ENCODE peak calls at places on chromosomes 4 and X, in ten cellular contexts. One of them, this sample, is unnamed.
A peak's percentile ranks its signal among the peaks of the same experiment; 100 is the strongest.

GRCh38 chr4:83267121-83267834 is 17.3 kb downstream of the COQ2 start:
- DNase-seq in left colon: no peak
- DNase-seq in COLO829: no peak
- DNase-seq in T-cell: no peak
- DNase-seq in transverse colon: no peak
- DNase-seq in GM19239: no peak
- DNase-seq in RCC 7860: peak; percentile 57
- DNase-seq in body of pancreas: no peak
- DNase-seq in iPS-NIHi11: no peak
- DNase-seq in activated CD8-positive, alpha-beta memory T cell treated with anti-CD3 and anti-CD28 coated beads, Interleukin-2, amount 50 U/mL, for 48 hours: no peak
- DNase-seq in this sample: peak; percentile 87

GRCh38 chr4:141548791-141549190 is 87.6 kb upstream of the IL15 start:
- DNase-seq in activated CD8-positive, alpha-beta memory T cell treated with anti-CD3 and anti-CD28 coated beads, Interleukin-2, amount 50 U/mL, for 48 hours: no peak
- DNase-seq in iPS-NIHi11: no peak
- DNase-seq in RCC 7860: no peak
- DNase-seq in body of pancreas: no peak
- DNase-seq in T-cell: no peak
- DNase-seq in transverse colon: no peak
- DNase-seq in left colon: no peak
- DNase-seq in COLO829: no peak
- DNase-seq in GM19239: no peak
- DNase-seq in this sample: no peak

GRCh38 chrX:138929905-138930304 is 218.4 kb upstream of the FGF13 start:
- DNase-seq in iPS-NIHi11: no peak
- DNase-seq in COLO829: no peak
- DNase-seq in transverse colon: no peak
- DNase-seq in activated CD8-positive, alpha-beta memory T cell treated with anti-CD3 and anti-CD28 coated beads, Interleukin-2, amount 50 U/mL, for 48 hours: no peak
- DNase-seq in GM19239: no peak
- DNase-seq in T-cell: no peak
- DNase-seq in left colon: no peak
- DNase-seq in RCC 7860: no peak
- DNase-seq in body of pancreas: no peak
- DNase-seq in this sample: no peak

GRCh38 chr4:177315767-177316490 is 6.3 kb downstream of the NEIL3 start:
- DNase-seq in transverse colon: no peak
- DNase-seq in COLO829: no peak
- DNase-seq in GM19239: no peak
- DNase-seq in iPS-NIHi11: no peak
- DNase-seq in body of pancreas: no peak
- DNase-seq in activated CD8-positive, alpha-beta memory T cell treated with anti-CD3 and anti-CD28 coated beads, Interleukin-2, amount 50 U/mL, for 48 hours: no peak
- DNase-seq in T-cell: no peak
- DNase-seq in left colon: no peak
- DNase-seq in RCC 7860: no peak
- DNase-seq in this sample: no peak

GRCh38 chr4:2337131-2337723 is 75.3 kb upstream of the MXD4 start:
- DNase-seq in RCC 7860: no peak
- DNase-seq in left colon: no peak
- DNase-seq in activated CD8-positive, alpha-beta memory T cell treated with anti-CD3 and anti-CD28 coated beads, Interleukin-2, amount 50 U/mL, for 48 hours: peak; percentile 37
- DNase-seq in transverse colon: no peak
- DNase-seq in iPS-NIHi11: no peak
- DNase-seq in body of pancreas: no peak
- DNase-seq in GM19239: no peak
- DNase-seq in COLO829: no peak
- DNase-seq in T-cell: no peak
- DNase-seq in this sample: no peak

GRCh38 chr4:76539979-76540378 is 105.0 kb downstream of the SHROOM3 start:
- DNase-seq in body of pancreas: no peak
- DNase-seq in COLO829: no peak
- DNase-seq in left colon: no peak
- DNase-seq in T-cell: no peak
- DNase-seq in iPS-NIHi11: peak; percentile 33
- DNase-seq in transverse colon: no peak
- DNase-seq in activated CD8-positive, alpha-beta memory T cell treated with anti-CD3 and anti-CD28 coated beads, Interleukin-2, amount 50 U/mL, for 48 hours: no peak
- DNase-seq in RCC 7860: peak; percentile 52
- DNase-seq in GM19239: no peak
- DNase-seq in this sample: peak; percentile 86

GRCh38 chr4:80197601-80198444 is 520 bp downstream of the PRDM8 start:
- DNase-seq in RCC 7860: no peak
- DNase-seq in iPS-NIHi11: peak; percentile 60
- DNase-seq in body of pancreas: no peak
- DNase-seq in left colon: no peak
- DNase-seq in GM19239: no peak
- DNase-seq in transverse colon: no peak
- DNase-seq in COLO829: no peak
- DNase-seq in T-cell: no peak
- DNase-seq in activated CD8-positive, alpha-beta memory T cell treated with anti-CD3 and anti-CD28 coated beads, Interleukin-2, amount 50 U/mL, for 48 hours: no peak
- DNase-seq in this sample: peak; percentile 56

GRCh38 chr4:5940470-5941203 is 47.8 kb upstream of the CRMP1 start:
- DNase-seq in T-cell: no peak
- DNase-seq in body of pancreas: no peak
- DNase-seq in iPS-NIHi11: peak; percentile 58
- DNase-seq in RCC 7860: no peak
- DNase-seq in GM19239: no peak
- DNase-seq in COLO829: no peak
- DNase-seq in left colon: no peak
- DNase-seq in transverse colon: no peak
- DNase-seq in activated CD8-positive, alpha-beta memory T cell treated with anti-CD3 and anti-CD28 coated beads, Interleukin-2, amount 50 U/mL, for 48 hours: no peak
- DNase-seq in this sample: peak; percentile 25

GRCh38 chrX:120664081-120664480 is 34.2 kb upstream of the C1GALT1C1 start:
- DNase-seq in GM19239: no peak
- DNase-seq in RCC 7860: no peak
- DNase-seq in iPS-NIHi11: no peak
- DNase-seq in transverse colon: no peak
- DNase-seq in COLO829: no peak
- DNase-seq in body of pancreas: no peak
- DNase-seq in activated CD8-positive, alpha-beta memory T cell treated with anti-CD3 and anti-CD28 coated beads, Interleukin-2, amount 50 U/mL, for 48 hours: no peak
- DNase-seq in left colon: no peak
- DNase-seq in T-cell: no peak
- DNase-seq in this sample: no peak

GRCh38 chrX:15855562-15856256 is 1.1 kb upstream of the AP1S2 start:
- DNase-seq in GM19239: no peak
- DNase-seq in activated CD8-positive, alpha-beta memory T cell treated with anti-CD3 and anti-CD28 coated beads, Interleukin-2, amount 50 U/mL, for 48 hours: no peak
- DNase-seq in transverse colon: no peak
- DNase-seq in RCC 7860: no peak
- DNase-seq in body of pancreas: no peak
- DNase-seq in left colon: no peak
- DNase-seq in iPS-NIHi11: no peak
- DNase-seq in COLO829: no peak
- DNase-seq in T-cell: no peak
- DNase-seq in this sample: no peak

GRCh38 chrX:140467211-140467610 is 37.7 kb downstream of the SOX3 start:
- DNase-seq in T-cell: no peak
- DNase-seq in GM19239: no peak
- DNase-seq in body of pancreas: no peak
- DNase-seq in COLO829: no peak
- DNase-seq in activated CD8-positive, alpha-beta memory T cell treated with anti-CD3 and anti-CD28 coated beads, Interleukin-2, amount 50 U/mL, for 48 hours: no peak
- DNase-seq in transverse colon: no peak
- DNase-seq in iPS-NIHi11: no peak
- DNase-seq in left colon: no peak
- DNase-seq in RCC 7860: no peak
- DNase-seq in this sample: peak; percentile 65

GRCh38 chr4:173525118-173526033 is 4.7 kb downstream of the HAND2 start:
- DNase-seq in activated CD8-positive, alpha-beta memory T cell treated with anti-CD3 and anti-CD28 coated beads, Interleukin-2, amount 50 U/mL, for 48 hours: no peak
- DNase-seq in RCC 7860: no peak
- DNase-seq in GM19239: no peak
- DNase-seq in transverse colon: no peak
- DNase-seq in T-cell: no peak
- DNase-seq in iPS-NIHi11: peak; percentile 27
- DNase-seq in left colon: no peak
- DNase-seq in COLO829: no peak
- DNase-seq in body of pancreas: no peak
- DNase-seq in this sample: no peak

GRCh38 chr4:156598138-156598681 is 373.4 kb downstream of the PDGFC start:
- DNase-seq in T-cell: no peak
- DNase-seq in activated CD8-positive, alpha-beta memory T cell treated with anti-CD3 and anti-CD28 coated beads, Interleukin-2, amount 50 U/mL, for 48 hours: no peak
- DNase-seq in transverse colon: no peak
- DNase-seq in COLO829: no peak
- DNase-seq in left colon: no peak
- DNase-seq in iPS-NIHi11: peak; percentile 20
- DNase-seq in RCC 7860: no peak
- DNase-seq in GM19239: no peak
- DNase-seq in body of pancreas: no peak
- DNase-seq in this sample: peak; percentile 54

GRCh38 chrX:70434914-70435586 is 9.6 kb upstream of the DLG3 start:
- DNase-seq in RCC 7860: no peak
- DNase-seq in transverse colon: no peak
- DNase-seq in T-cell: no peak
- DNase-seq in iPS-NIHi11: no peak
- DNase-seq in activated CD8-positive, alpha-beta memory T cell treated with anti-CD3 and anti-CD28 coated beads, Interleukin-2, amount 50 U/mL, for 48 hours: no peak
- DNase-seq in body of pancreas: peak; percentile 11
- DNase-seq in left colon: no peak
- DNase-seq in GM19239: no peak
- DNase-seq in COLO829: no peak
- DNase-seq in this sample: peak; percentile 34

GRCh38 chr4:123443401-123444297 is 47.1 kb downstream of the SPRY1 start:
- DNase-seq in activated CD8-positive, alpha-beta memory T cell treated with anti-CD3 and anti-CD28 coated beads, Interleukin-2, amount 50 U/mL, for 48 hours: no peak
- DNase-seq in transverse colon: peak; percentile 19
- DNase-seq in RCC 7860: no peak
- DNase-seq in left colon: no peak
- DNase-seq in GM19239: no peak
- DNase-seq in iPS-NIHi11: peak; percentile 21
- DNase-seq in COLO829: peak; percentile 28
- DNase-seq in body of pancreas: peak; percentile 43
- DNase-seq in T-cell: no peak
- DNase-seq in this sample: no peak

GRCh38 chr4:8078610-8079015 is 80.0 kb downstream of the ABLIM2 start:
- DNase-seq in transverse colon: no peak
- DNase-seq in iPS-NIHi11: no peak
- DNase-seq in T-cell: no peak
- DNase-seq in left colon: no peak
- DNase-seq in body of pancreas: no peak
- DNase-seq in RCC 7860: no peak
- DNase-seq in GM19239: no peak
- DNase-seq in activated CD8-positive, alpha-beta memory T cell treated with anti-CD3 and anti-CD28 coated beads, Interleukin-2, amount 50 U/mL, for 48 hours: no peak
- DNase-seq in COLO829: no peak
- DNase-seq in this sample: no peak

GRCh38 chrX:45435481-45435880 is 234.8 kb upstream of the DIPK2B start:
- DNase-seq in COLO829: no peak
- DNase-seq in left colon: no peak
- DNase-seq in T-cell: no peak
- DNase-seq in body of pancreas: no peak
- DNase-seq in transverse colon: no peak
- DNase-seq in RCC 7860: no peak
- DNase-seq in iPS-NIHi11: no peak
- DNase-seq in activated CD8-positive, alpha-beta memory T cell treated with anti-CD3 and anti-CD28 coated beads, Interleukin-2, amount 50 U/mL, for 48 hours: no peak
- DNase-seq in GM19239: no peak
- DNase-seq in this sample: no peak

GRCh38 chrX:19807414-19807813 is 80.0 kb downstream of the SH3KBP1 start:
- DNase-seq in RCC 7860: no peak
- DNase-seq in GM19239: no peak
- DNase-seq in transverse colon: no peak
- DNase-seq in T-cell: no peak
- DNase-seq in body of pancreas: no peak
- DNase-seq in COLO829: no peak
- DNase-seq in left colon: no peak
- DNase-seq in iPS-NIHi11: no peak
- DNase-seq in activated CD8-positive, alpha-beta memory T cell treated with anti-CD3 and anti-CD28 coated beads, Interleukin-2, amount 50 U/mL, for 48 hours: no peak
- DNase-seq in this sample: no peak

GRCh38 chr4:163755013-163755412 is 260.5 kb downstream of the TMA16 start:
- DNase-seq in transverse colon: no peak
- DNase-seq in iPS-NIHi11: no peak
- DNase-seq in activated CD8-positive, alpha-beta memory T cell treated with anti-CD3 and anti-CD28 coated beads, Interleukin-2, amount 50 U/mL, for 48 hours: no peak
- DNase-seq in T-cell: no peak
- DNase-seq in left colon: no peak
- DNase-seq in RCC 7860: no peak
- DNase-seq in body of pancreas: no peak
- DNase-seq in COLO829: no peak
- DNase-seq in GM19239: no peak
- DNase-seq in this sample: peak; percentile 21

GRCh38 chr4:3074846-3075651 is 568 bp downstream of the HTT start:
- DNase-seq in transverse colon: peak; percentile 64
- DNase-seq in activated CD8-positive, alpha-beta memory T cell treated with anti-CD3 and anti-CD28 coated beads, Interleukin-2, amount 50 U/mL, for 48 hours: peak; percentile 68
- DNase-seq in iPS-NIHi11: peak; percentile 72
- DNase-seq in body of pancreas: peak; percentile 68
- DNase-seq in left colon: peak; percentile 75
- DNase-seq in GM19239: no peak
- DNase-seq in RCC 7860: peak; percentile 23
- DNase-seq in COLO829: peak; percentile 11
- DNase-seq in T-cell: peak; percentile 16
- DNase-seq in this sample: peak; percentile 83

GRCh38 chr4:90970021-90970420 is 842.8 kb downstream of the CCSER1 start:
- DNase-seq in transverse colon: no peak
- DNase-seq in body of pancreas: no peak
- DNase-seq in RCC 7860: no peak
- DNase-seq in left colon: no peak
- DNase-seq in iPS-NIHi11: no peak
- DNase-seq in COLO829: no peak
- DNase-seq in activated CD8-positive, alpha-beta memory T cell treated with anti-CD3 and anti-CD28 coated beads, Interleukin-2, amount 50 U/mL, for 48 hours: no peak
- DNase-seq in GM19239: no peak
- DNase-seq in T-cell: no peak
- DNase-seq in this sample: no peak

This sample was measured in astrocyte of the hippocampus.